ENCODE peak calls at places on chromosomes 12 and 14, in six cellular contexts. One of them, this sample, is unnamed.

GRCh38 chr14:103273847-103274615 is 60.0 kb upstream of the EIF5 start:
- DNase-seq in IMR-90: no peak
- DNase-seq in HepG2: no peak
- DNase-seq in A549: no peak
- DNase-seq in GM12878: no peak
- DNase-seq in K562: no peak
- DNase-seq in this sample: peak

GRCh38 chr12:22543246-22544037 is 900 bp downstream of the C2CD5 start:
- DNase-seq in IMR-90: peak
- DNase-seq in HepG2: peak
- DNase-seq in A549: no peak
- DNase-seq in GM12878: peak
- DNase-seq in K562: peak
- DNase-seq in this sample: no peak

GRCh38 chr14:67970923-67971322 is 151.3 kb downstream of the RAD51B start:
- DNase-seq in IMR-90: peak
- DNase-seq in HepG2: no peak
- DNase-seq in A549: no peak
- DNase-seq in GM12878: no peak
- DNase-seq in K562: no peak
- DNase-seq in this sample: no peak

GRCh38 chr12:21945002-21945401 is 3.8 kb upstream of the ABCC9 start:
- DNase-seq in IMR-90: no peak
- DNase-seq in HepG2: no peak
- DNase-seq in A549: no peak
- DNase-seq in GM12878: no peak
- DNase-seq in K562: no peak
- DNase-seq in this sample: no peak

GRCh38 chr14:90678846-90679362 is 137.3 kb downstream of the TTC7B start:
- DNase-seq in IMR-90: no peak
- DNase-seq in HepG2: no peak
- DNase-seq in A549: no peak
- DNase-seq in GM12878: no peak
- DNase-seq in K562: no peak
- DNase-seq in this sample: no peak

GRCh38 chr12:104816845-104817503 is 141.1 kb downstream of the SLC41A2 start:
- DNase-seq in IMR-90: peak
- DNase-seq in HepG2: no peak
- DNase-seq in A549: no peak
- DNase-seq in GM12878: no peak
- DNase-seq in K562: no peak
- DNase-seq in this sample: no peak

GRCh38 chr12:6345319-6346071 is 3.6 kb upstream of the TNFRSF1A start:
- DNase-seq in IMR-90: peak
- DNase-seq in HepG2: peak
- DNase-seq in A549: peak
- DNase-seq in GM12878: no peak
- DNase-seq in K562: peak
- DNase-seq in this sample: no peak

GRCh38 chr14:93912785-93913184 is 14.4 kb upstream of the FAM181A start:
- DNase-seq in IMR-90: no peak
- DNase-seq in HepG2: no peak
- DNase-seq in A549: no peak
- DNase-seq in GM12878: no peak
- DNase-seq in K562: no peak
- DNase-seq in this sample: no peak

GRCh38 chr12:52243264-52243773 is 10.3 kb downstream of the KRT7 start:
- DNase-seq in IMR-90: peak
- DNase-seq in HepG2: no peak
- DNase-seq in A549: no peak
- DNase-seq in GM12878: no peak
- DNase-seq in K562: no peak
- DNase-seq in this sample: peak

GRCh38 chr14:86961106-86961716 is 1031.8 kb downstream of the GALC start:
- DNase-seq in IMR-90: peak
- DNase-seq in HepG2: peak
- DNase-seq in A549: no peak
- DNase-seq in GM12878: no peak
- DNase-seq in K562: peak
- DNase-seq in this sample: peak

GRCh38 chr14:72692678-72693077 is 201.2 kb downstream of the DPF3 start:
- DNase-seq in IMR-90: no peak
- DNase-seq in HepG2: no peak
- DNase-seq in A549: no peak
- DNase-seq in GM12878: no peak
- DNase-seq in K562: no peak
- DNase-seq in this sample: no peak

GRCh38 chr14:52042371-52043037 is 26.4 kb downstream of the NID2 start:
- DNase-seq in IMR-90: no peak
- DNase-seq in HepG2: no peak
- DNase-seq in A549: no peak
- DNase-seq in GM12878: no peak
- DNase-seq in K562: no peak
- DNase-seq in this sample: no peak

GRCh38 chr12:5746917-5747316 is 198.1 kb downstream of the ANO2 start:
- DNase-seq in IMR-90: no peak
- DNase-seq in HepG2: no peak
- DNase-seq in A549: no peak
- DNase-seq in GM12878: no peak
- DNase-seq in K562: no peak
- DNase-seq in this sample: no peak

GRCh38 chr12:130335517-130336392 is 1.9 kb upstream of the PIWIL1 start:
- DNase-seq in IMR-90: peak
- DNase-seq in HepG2: peak
- DNase-seq in A549: peak
- DNase-seq in GM12878: peak
- DNase-seq in K562: peak
- DNase-seq in this sample: peak

GRCh38 chr12:50425859-50426258 is 25.2 kb downstream of the LARP4 start:
- DNase-seq in IMR-90: no peak
- DNase-seq in HepG2: no peak
- DNase-seq in A549: no peak
- DNase-seq in GM12878: no peak
- DNase-seq in K562: no peak
- DNase-seq in this sample: no peak

GRCh38 chr12:76083761-76084276 is 666 bp downstream of the NAP1L1 start:
- DNase-seq in IMR-90: peak
- DNase-seq in HepG2: peak
- DNase-seq in A549: peak
- DNase-seq in GM12878: no peak
- DNase-seq in K562: peak
- DNase-seq in this sample: peak

GRCh38 chr12:76084277-76085158 is at the start of gene NAP1L1:
- DNase-seq in IMR-90: peak
- DNase-seq in HepG2: peak
- DNase-seq in A549: peak
- DNase-seq in GM12878: peak
- DNase-seq in K562: peak
- DNase-seq in this sample: peak

GRCh38 chr12:76083246-76083735 is 1.2 kb downstream of the NAP1L1 start:
- DNase-seq in IMR-90: no peak
- DNase-seq in HepG2: no peak
- DNase-seq in A549: no peak
- DNase-seq in GM12878: no peak
- DNase-seq in K562: no peak
- DNase-seq in this sample: no peak

GRCh38 chr12:76081909-76082308 is 2.6 kb downstream of the NAP1L1 start:
- DNase-seq in IMR-90: no peak
- DNase-seq in HepG2: no peak
- DNase-seq in A549: no peak
- DNase-seq in GM12878: no peak
- DNase-seq in K562: no peak
- DNase-seq in this sample: no peak

GRCh38 chr12:76085159-76085868 is 829 bp upstream of the NAP1L1 start:
- DNase-seq in IMR-90: peak
- DNase-seq in HepG2: no peak
- DNase-seq in A549: no peak
- DNase-seq in GM12878: no peak
- DNase-seq in K562: no peak
- DNase-seq in this sample: peak
- TF ChIP-seq SMC3 in IMR-90: no peak
- TF ChIP-seq SMC3 in HepG2: no peak
- TF ChIP-seq SMC3 in A549: peak
- TF ChIP-seq SMC3 in GM12878: no peak
- TF ChIP-seq SMC3 in K562: no peak
- TF ChIP-seq SMC3 in this sample: peak

GRCh38 chr12:90954921-90955320 is at the start of gene CCER1:
- DNase-seq in IMR-90: no peak
- DNase-seq in HepG2: no peak
- DNase-seq in A549: no peak
- DNase-seq in GM12878: no peak
- DNase-seq in K562: no peak
- DNase-seq in this sample: peak

GRCh38 chr12:90954428-90954827 is 548 bp downstream of the CCER1 start:
- DNase-seq in IMR-90: no peak
- DNase-seq in HepG2: no peak
- DNase-seq in A549: no peak
- DNase-seq in GM12878: no peak
- DNase-seq in K562: no peak
- DNase-seq in this sample: no peak

GRCh38 chr12:90947869-90948268 is 7.1 kb downstream of the CCER1 start:
- DNase-seq in IMR-90: no peak
- DNase-seq in HepG2: no peak
- DNase-seq in A549: no peak
- DNase-seq in GM12878: no peak
- DNase-seq in K562: no peak
- DNase-seq in this sample: no peak

GRCh38 chr12:90953956-90954421 is 987 bp downstream of the CCER1 start:
- DNase-seq in IMR-90: no peak
- DNase-seq in HepG2: peak
- DNase-seq in A549: no peak
- DNase-seq in GM12878: no peak
- DNase-seq in K562: peak
- DNase-seq in this sample: no peak

GRCh38 chr12:90951418-90952110 is 3.4 kb downstream of the CCER1 start:
- DNase-seq in IMR-90: no peak
- DNase-seq in HepG2: no peak
- DNase-seq in A549: no peak
- DNase-seq in GM12878: no peak
- DNase-seq in K562: no peak
- DNase-seq in this sample: no peak
- TF ChIP-seq SMC3 in IMR-90: no peak
- TF ChIP-seq SMC3 in HepG2: no peak
- TF ChIP-seq SMC3 in A549: no peak
- TF ChIP-seq SMC3 in GM12878: no peak
- TF ChIP-seq SMC3 in K562: no peak
- TF ChIP-seq SMC3 in this sample: no peak

GRCh38 chr12:24197517-24197916 is 248.0 kb upstream of the SOX5 start:
- DNase-seq in IMR-90: no peak
- DNase-seq in HepG2: no peak
- DNase-seq in A549: no peak
- DNase-seq in GM12878: no peak
- DNase-seq in K562: no peak
- DNase-seq in this sample: no peak
- TF ChIP-seq SMC3 in IMR-90: no peak
- TF ChIP-seq SMC3 in HepG2: no peak
- TF ChIP-seq SMC3 in A549: no peak
- TF ChIP-seq SMC3 in GM12878: no peak
- TF ChIP-seq SMC3 in K562: no peak
- TF ChIP-seq SMC3 in this sample: no peak

GRCh38 chr14:81301371-81301770 is 80.6 kb upstream of the GTF2A1 start:
- DNase-seq in IMR-90: no peak
- DNase-seq in HepG2: no peak
- DNase-seq in A549: no peak
- DNase-seq in GM12878: no peak
- DNase-seq in K562: no peak
- DNase-seq in this sample: no peak

GRCh38 chr14:81301813-81302212 is 81.1 kb upstream of the GTF2A1 start:
- DNase-seq in IMR-90: no peak
- DNase-seq in HepG2: no peak
- DNase-seq in A549: no peak
- DNase-seq in GM12878: no peak
- DNase-seq in K562: no peak
- DNase-seq in this sample: no peak

GRCh38 chr14:81298911-81299310 is 78.2 kb upstream of the GTF2A1 start:
- DNase-seq in IMR-90: no peak
- DNase-seq in HepG2: no peak
- DNase-seq in A549: no peak
- DNase-seq in GM12878: no peak
- DNase-seq in K562: no peak
- DNase-seq in this sample: no peak

GRCh38 chr14:81298122-81298521 is 77.4 kb upstream of the GTF2A1 start:
- DNase-seq in IMR-90: no peak
- DNase-seq in HepG2: no peak
- DNase-seq in A549: no peak
- DNase-seq in GM12878: no peak
- DNase-seq in K562: no peak
- DNase-seq in this sample: no peak

DNA sequence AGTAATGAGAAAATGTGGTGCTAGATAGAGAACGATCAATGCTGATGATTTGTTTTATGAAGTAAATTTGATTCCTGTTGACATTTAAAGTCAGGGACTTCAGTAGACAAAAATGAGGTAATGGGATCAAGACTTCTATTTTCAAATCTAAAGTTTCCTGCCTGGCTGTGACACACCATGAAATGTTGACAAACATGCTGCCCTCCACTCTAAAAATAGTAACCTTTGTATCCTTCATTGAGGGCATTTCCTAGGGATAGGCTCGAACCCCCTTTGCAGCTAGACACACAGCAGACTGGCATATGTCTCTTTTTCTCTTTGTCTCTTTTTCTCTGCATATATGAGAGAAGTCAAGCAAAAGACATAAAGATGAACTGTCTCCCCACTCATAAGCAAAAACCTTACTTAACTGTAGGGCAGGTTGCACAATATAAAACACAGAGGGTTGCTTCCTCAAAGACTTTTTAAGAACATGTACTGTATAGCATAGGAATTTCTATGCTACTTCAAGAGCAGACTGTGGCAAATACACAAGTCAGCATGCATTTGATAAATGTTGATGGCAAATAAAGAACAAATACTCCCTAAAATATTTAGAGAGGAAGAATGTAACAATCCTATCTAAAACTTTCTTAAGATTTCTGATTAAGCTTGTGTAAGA is 75.6 kb upstream of the GTF2A1 start:
- DNase-seq in IMR-90: no peak
- DNase-seq in HepG2: no peak
- DNase-seq in A549: no peak
- DNase-seq in GM12878: no peak
- DNase-seq in K562: no peak
- DNase-seq in this sample: no peak
- TF ChIP-seq SMC3 in IMR-90: no peak
- TF ChIP-seq SMC3 in HepG2: no peak
- TF ChIP-seq SMC3 in A549: no peak
- TF ChIP-seq SMC3 in GM12878: no peak
- TF ChIP-seq SMC3 in K562: no peak
- TF ChIP-seq SMC3 in this sample: no peak

GRCh38 chr12:121592323-121592722 is 11.5 kb upstream of the KDM2B start:
- DNase-seq in IMR-90: no peak
- DNase-seq in HepG2: no peak
- DNase-seq in A549: no peak
- DNase-seq in GM12878: no peak
- DNase-seq in K562: no peak
- DNase-seq in this sample: no peak
- TF ChIP-seq SMC3 in IMR-90: no peak
- TF ChIP-seq SMC3 in HepG2: no peak
- TF ChIP-seq SMC3 in A549: no peak
- TF ChIP-seq SMC3 in GM12878: no peak
- TF ChIP-seq SMC3 in K562: no peak
- TF ChIP-seq SMC3 in this sample: no peak